ENCODE peak calls at places on chromosomes 6 and 20, in four cellular contexts. X, V, N and C are unnamed samples. For H3K4me1, the result is how much of the 10 kb centered on the place peaks cover.

GRCh38 chr6:122930252-122931180 is 65.5 kb upstream of the CLVS2 start:
- DNase-seq in N (no peak), X (no peak), V (no peak), C (no peak)

GRCh38 chr6:12608016-12608860 is 108.3 kb upstream of the PHACTR1 start:
- DNase-seq in X (peak), V (no peak), N (no peak), C (peak)

GRCh38 chr6:116667620-116668019 is 946 bp downstream of the ZUP1 start:
- DNase-seq in N (no peak), X (no peak), V (no peak), C (no peak)

GRCh38 chr20:31667315-31668285 is 29.9 kb downstream of the COX4I2 start:
- DNase-seq in X (no peak), N (no peak), V (no peak), C (no peak)

GRCh38 chr6:117483645-117484016 is 1.2 kb downstream of the DCBLD1 start:
- DNase-seq in X (peak), V (peak), N (no peak), C (peak)

GRCh38 chr6:68427630-68428029 is 207.5 kb upstream of the ADGRB3 start:
- DNase-seq in N (no peak), V (peak), X (no peak), C (no peak)

GRCh38 chr20:25623225-25623735 is 534 bp downstream of the NANP start:
- DNase-seq in N (peak), V (no peak), X (peak), C (peak)

GRCh38 chr6:49565855-49566254 is 15.4 kb downstream of the C6orf141 start:
- DNase-seq in N (no peak), X (no peak), V (no peak), C (peak)

GRCh38 chr20:50346372-50347347 is 156.0 kb downstream of the CEBPB start:
- DNase-seq in V (peak), N (peak), X (peak), C (peak)

GRCh38 chr6:144064402-144064830 is 31.0 kb downstream of the SF3B5 start:
- DNase-seq in X (no peak), V (no peak), N (peak), C (peak)

GRCh38 chr6:28884423-28885148 is 39.2 kb downstream of the TRIM27 start:
- DNase-seq in X (no peak), V (no peak), N (no peak), C (no peak)

GRCh38 chr6:36679043-36679821 is 718 bp downstream of the CDKN1A start:
- DNase-seq in V (peak), X (peak), N (peak), C (peak)

GRCh38 chr6:158474961-158475343 is 84.9 kb upstream of the TMEM181 start:
- DNase-seq in V (peak), X (peak), N (no peak), C (peak)

GRCh38 chr6:125232466-125232865 is 69.3 kb downstream of the HDDC2 start:
- DNase-seq in N (no peak), X (peak), V (peak), C (no peak)

GRCh38 chr6:5050009-5050408 is 35.1 kb upstream of the PPP1R3G start:
- DNase-seq in V (no peak), X (no peak), N (no peak), C (no peak)

GRCh38 chr6:130934848-130935585 is 107.8 kb downstream of the SMLR1 start:
- DNase-seq in N (no peak), X (peak), V (peak), C (peak)

DNA sequence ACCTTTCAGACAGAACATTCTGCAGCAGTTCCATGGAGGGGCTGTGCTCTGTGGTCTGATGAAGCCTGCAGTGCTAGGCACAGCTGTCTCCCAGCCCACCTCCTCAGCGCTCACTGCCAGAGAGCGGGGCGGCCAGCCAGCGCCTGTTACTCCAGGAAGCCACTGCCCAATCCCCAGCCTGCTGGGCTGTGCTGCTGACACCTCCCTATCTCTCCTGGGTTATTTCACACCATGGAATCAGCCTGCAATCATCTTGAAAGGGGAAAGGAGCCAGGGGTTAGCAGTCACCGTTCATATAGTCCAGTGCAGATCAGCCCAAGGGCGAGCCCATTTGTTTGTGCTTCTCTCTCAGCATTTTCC is 46.3 kb upstream of the NHSL1 start:
- DNase-seq in V (peak), N (peak), X (peak), C (peak)
- H3K4me1 ChIP-seq in V (under half), N (under half), X (under half), C (under half)

DNA sequence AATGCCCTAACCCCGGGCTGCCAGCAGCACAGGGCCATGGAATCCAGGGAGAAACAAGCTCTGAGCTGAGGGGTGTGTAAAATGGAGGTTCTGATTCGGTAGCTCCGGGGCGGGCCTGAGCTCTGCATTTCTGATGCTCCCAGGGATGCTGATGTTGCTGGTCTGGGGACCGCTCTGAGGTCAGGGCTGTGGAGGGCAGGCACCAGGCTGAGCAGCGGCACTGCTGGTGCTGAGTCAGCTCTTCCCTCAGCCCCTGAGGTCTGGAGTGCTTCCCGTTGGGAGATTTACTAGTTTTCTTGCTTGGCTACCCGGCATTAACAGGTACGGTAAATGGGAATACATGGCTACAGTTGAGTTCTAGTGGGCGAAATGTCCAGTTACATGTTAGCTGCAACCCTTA is 18.6 kb upstream of the CST3 start:
- DNase-seq in X (no peak), N (peak), V (no peak), C (no peak)
- H3K4me3 ChIP-seq in X (no peak), N (no peak), V (no peak), C (no peak)

GRCh38 chr6:136720045-136720760 is 72.1 kb downstream of the MAP3K5 start:
- DNase-seq in X (no peak), V (no peak), N (no peak), C (no peak)

GRCh38 chr6:136718486-136718885 is 73.8 kb downstream of the MAP3K5 start:
- DNase-seq in N (no peak), X (no peak), V (no peak), C (no peak)

GRCh38 chr6:136719280-136720044 is 72.8 kb downstream of the MAP3K5 start:
- DNase-seq in X (no peak), V (no peak), N (no peak), C (no peak)

GRCh38 chr6:136723780-136724179 is 68.5 kb downstream of the MAP3K5 start:
- DNase-seq in X (no peak), V (no peak), N (no peak), C (no peak)

GRCh38 chr6:136721467-136721866 is 70.8 kb downstream of the MAP3K5 start:
- DNase-seq in N (no peak), V (no peak), X (no peak), C (no peak)
- H3K4me1 ChIP-seq in N (under half), V (under half), X (under half), C (under half)

GRCh38 chr6:31971993-31972708 is at the start of gene DXO:
- DNase-seq in N (peak), V (peak), X (peak), C (peak)
- H3K4me3 ChIP-seq in N (peak), V (peak), X (peak), C (peak)